ENCODE peak calls at places on chromosomes 6 and 20, in five cellular contexts. One of them, this sample, is unnamed. For H3K4me1, the result is how much of the 10 kb centered on the place peaks cover.

GRCh38 chr20:326645-327031 is 1.3 kb downstream of the SOX12 start:
- DNase-seq in HepG2: no peak
- DNase-seq in prostate gland: peak
- DNase-seq in HCT116: no peak
- DNase-seq in transverse colon: peak
- DNase-seq in this sample: peak

GRCh38 chr6:12028194-12028593 is 16.1 kb downstream of the HIVEP1 start:
- DNase-seq in HepG2: no peak
- DNase-seq in prostate gland: no peak
- DNase-seq in HCT116: no peak
- DNase-seq in transverse colon: no peak
- DNase-seq in this sample: no peak

GRCh38 chr6:167968091-167968490 is 29.4 kb upstream of the KIF25 start:
- DNase-seq in HepG2: peak
- DNase-seq in prostate gland: no peak
- DNase-seq in HCT116: peak
- DNase-seq in transverse colon: peak
- DNase-seq in this sample: no peak

GRCh38 chr20:50980071-50980681 is 21.6 kb downstream of the MOCS3 start:
- DNase-seq in HepG2: peak
- DNase-seq in prostate gland: no peak
- DNase-seq in HCT116: no peak
- DNase-seq in transverse colon: no peak
- DNase-seq in this sample: no peak

GRCh38 chr6:142846459-142846831 is 98.5 kb downstream of the HIVEP2 start:
- DNase-seq in HepG2: no peak
- DNase-seq in prostate gland: no peak
- DNase-seq in HCT116: no peak
- DNase-seq in transverse colon: no peak
- DNase-seq in this sample: no peak

GRCh38 chr6:111805511-111806181 is 67.6 kb downstream of the FYN start:
- DNase-seq in HepG2: no peak
- DNase-seq in prostate gland: no peak
- DNase-seq in HCT116: no peak
- DNase-seq in transverse colon: no peak
- DNase-seq in this sample: no peak

GRCh38 chr6:167856999-167857660 is 30.4 kb downstream of the AFDN start:
- DNase-seq in HepG2: peak
- DNase-seq in prostate gland: no peak
- DNase-seq in HCT116: no peak
- DNase-seq in transverse colon: no peak
- DNase-seq in this sample: no peak

GRCh38 chr6:136037885-136038460 is 186.5 kb downstream of the PDE7B start:
- DNase-seq in HepG2: no peak
- DNase-seq in prostate gland: no peak
- DNase-seq in HCT116: no peak
- DNase-seq in transverse colon: no peak
- DNase-seq in this sample: no peak

GRCh38 chr6:46419576-46420002 is 71.7 kb downstream of the RCAN2 start:
- DNase-seq in HepG2: peak
- DNase-seq in prostate gland: peak
- DNase-seq in HCT116: peak
- DNase-seq in transverse colon: peak
- DNase-seq in this sample: no peak

GRCh38 chr20:48194578-48194977 is 409.3 kb upstream of the SULF2 start:
- DNase-seq in HepG2: no peak
- DNase-seq in prostate gland: no peak
- DNase-seq in HCT116: no peak
- DNase-seq in transverse colon: no peak
- DNase-seq in this sample: no peak

GRCh38 chr6:43817192-43817591 is 47.2 kb downstream of the VEGFA start:
- DNase-seq in HepG2: peak
- DNase-seq in prostate gland: no peak
- DNase-seq in HCT116: peak
- DNase-seq in transverse colon: peak
- DNase-seq in this sample: no peak

GRCh38 chr20:45297786-45298497 is 8.7 kb upstream of the RBPJL start:
- DNase-seq in HepG2: no peak
- DNase-seq in prostate gland: no peak
- DNase-seq in HCT116: no peak
- DNase-seq in transverse colon: no peak
- DNase-seq in this sample: no peak

GRCh38 chr20:34768105-34768504 is 57.3 kb downstream of the NCOA6 start:
- DNase-seq in HepG2: no peak
- DNase-seq in prostate gland: no peak
- DNase-seq in HCT116: no peak
- DNase-seq in transverse colon: no peak
- DNase-seq in this sample: no peak

GRCh38 chr6:170174771-170175643 is 115.9 kb downstream of the DLL1 start:
- DNase-seq in HepG2: no peak
- DNase-seq in prostate gland: peak
- DNase-seq in HCT116: no peak
- DNase-seq in transverse colon: no peak
- DNase-seq in this sample: no peak

GRCh38 chr6:28982476-28983266 is 22.4 kb downstream of the ZNF311 start:
- DNase-seq in HepG2: peak
- DNase-seq in prostate gland: peak
- DNase-seq in HCT116: no peak
- DNase-seq in transverse colon: no peak
- DNase-seq in this sample: no peak

GRCh38 chr20:55173601-55174000 is 698.2 kb downstream of the DOK5 start:
- DNase-seq in HepG2: no peak
- DNase-seq in prostate gland: no peak
- DNase-seq in HCT116: no peak
- DNase-seq in transverse colon: no peak
- DNase-seq in this sample: no peak

GRCh38 chr20:55174635-55175034 is 699.2 kb downstream of the DOK5 start:
- DNase-seq in HepG2: no peak
- DNase-seq in prostate gland: no peak
- DNase-seq in HCT116: no peak
- DNase-seq in transverse colon: no peak
- DNase-seq in this sample: no peak

GRCh38 chr20:55172310-55173002 is 697.1 kb downstream of the DOK5 start:
- DNase-seq in HepG2: no peak
- DNase-seq in prostate gland: no peak
- DNase-seq in HCT116: no peak
- DNase-seq in transverse colon: no peak
- DNase-seq in this sample: no peak

GRCh38 chr20:55174172-55174571 is 698.8 kb downstream of the DOK5 start:
- DNase-seq in HepG2: no peak
- DNase-seq in prostate gland: no peak
- DNase-seq in HCT116: no peak
- DNase-seq in transverse colon: no peak
- DNase-seq in this sample: no peak
- H3K4me1 ChIP-seq in HepG2: under half
- H3K4me1 ChIP-seq in prostate gland: under half
- H3K4me1 ChIP-seq in HCT116: under half
- H3K4me1 ChIP-seq in transverse colon: under half
- H3K4me1 ChIP-seq in this sample: under half

DNA sequence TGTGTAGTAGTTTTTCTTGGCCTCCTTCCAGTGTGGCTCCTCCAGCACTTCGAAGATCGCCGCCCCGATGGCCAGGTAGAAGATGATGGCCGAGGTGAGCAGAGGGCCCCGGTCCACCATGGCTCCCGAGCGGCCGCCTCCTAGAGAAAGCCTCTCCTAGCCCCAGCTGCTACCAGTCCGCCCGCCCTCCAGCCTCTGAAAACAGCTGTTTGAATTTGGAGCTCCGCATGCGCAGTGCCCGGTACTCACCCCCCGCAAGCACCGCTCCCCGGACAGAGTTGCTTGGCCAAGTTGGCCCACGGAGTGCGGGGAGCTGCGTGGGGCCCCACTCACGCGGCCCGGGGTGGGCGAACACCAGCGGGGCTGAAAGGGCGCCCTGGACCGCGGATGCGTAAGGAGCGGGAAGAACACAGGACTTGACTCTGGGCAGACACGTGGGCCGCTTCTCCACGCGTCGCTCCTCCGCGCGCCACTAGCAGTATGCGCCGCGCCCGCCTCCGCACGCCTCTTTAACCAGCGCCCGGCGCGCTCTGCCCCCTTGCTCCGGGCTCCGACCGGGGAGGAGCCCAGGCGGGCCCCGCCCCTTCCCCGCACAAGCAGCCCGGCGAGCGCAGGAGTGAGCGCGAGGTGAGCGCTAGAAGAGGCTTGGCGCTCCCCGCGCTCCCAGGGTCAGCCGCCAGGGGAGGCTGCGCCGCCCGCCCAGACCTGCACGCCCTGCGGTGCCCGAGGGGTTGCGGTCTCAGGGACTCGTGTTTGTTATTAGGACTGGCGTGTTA is at the start of gene KCNK5:
- DNase-seq in HepG2: peak
- DNase-seq in prostate gland: peak
- DNase-seq in HCT116: peak
- DNase-seq in transverse colon: peak
- DNase-seq in this sample: peak
- H3K27ac ChIP-seq in HepG2: no peak
- H3K27ac ChIP-seq in prostate gland: no peak
- H3K27ac ChIP-seq in HCT116: peak
- H3K27ac ChIP-seq in transverse colon: peak
- H3K27ac ChIP-seq in this sample: peak

GRCh38 chr6:26553264-26553738 is 15.1 kb downstream of the HMGN4 start:
- DNase-seq in HepG2: peak
- DNase-seq in prostate gland: peak
- DNase-seq in HCT116: peak
- DNase-seq in transverse colon: peak
- DNase-seq in this sample: no peak

GRCh38 chr6:26555505-26556262 is 17.5 kb downstream of the HMGN4 start:
- DNase-seq in HepG2: no peak
- DNase-seq in prostate gland: no peak
- DNase-seq in HCT116: no peak
- DNase-seq in transverse colon: no peak
- DNase-seq in this sample: no peak

GRCh38 chr6:26554669-26555504 is 16.7 kb downstream of the HMGN4 start:
- DNase-seq in HepG2: peak
- DNase-seq in prostate gland: no peak
- DNase-seq in HCT116: no peak
- DNase-seq in transverse colon: peak
- DNase-seq in this sample: no peak

GRCh38 chr6:26553739-26554668 is 15.8 kb downstream of the HMGN4 start:
- DNase-seq in HepG2: peak
- DNase-seq in prostate gland: peak
- DNase-seq in HCT116: peak
- DNase-seq in transverse colon: peak
- DNase-seq in this sample: no peak

GRCh38 chr6:26556263-26557070 is 18.3 kb downstream of the HMGN4 start:
- DNase-seq in HepG2: peak
- DNase-seq in prostate gland: no peak
- DNase-seq in HCT116: peak
- DNase-seq in transverse colon: no peak
- DNase-seq in this sample: no peak
- TF ChIP-seq POLR2AphosphoS5 in HepG2: no peak
- TF ChIP-seq POLR2AphosphoS5 in prostate gland: no peak
- TF ChIP-seq POLR2AphosphoS5 in HCT116: no peak
- TF ChIP-seq POLR2AphosphoS5 in transverse colon: no peak
- TF ChIP-seq POLR2AphosphoS5 in this sample: no peak

DNA sequence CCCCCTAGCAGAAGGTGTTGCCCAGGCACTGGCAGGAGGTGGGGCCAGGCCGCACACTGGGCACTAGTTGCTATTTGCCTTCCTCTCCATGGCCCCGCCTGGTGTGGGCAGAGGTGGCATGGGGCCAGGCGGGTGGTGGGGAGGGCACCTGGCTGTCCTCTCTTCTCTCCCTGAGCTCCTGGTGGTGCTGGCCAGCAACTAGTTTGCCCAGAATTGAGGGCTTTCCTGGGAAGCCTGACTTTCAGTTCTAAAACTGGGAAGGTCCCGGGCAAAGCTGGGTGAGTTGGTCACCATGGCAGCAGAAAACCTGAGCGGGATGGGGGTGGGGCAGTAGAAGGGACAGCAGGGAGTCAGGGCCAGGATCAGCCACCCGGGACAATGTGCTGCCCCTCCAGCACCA is 48.2 kb downstream of the RBM38 start:
- DNase-seq in HepG2: no peak
- DNase-seq in prostate gland: peak
- DNase-seq in HCT116: no peak
- DNase-seq in transverse colon: peak
- DNase-seq in this sample: peak
- H3K4me1 ChIP-seq in HepG2: under half
- H3K4me1 ChIP-seq in prostate gland: under half
- H3K4me1 ChIP-seq in HCT116: under half
- H3K4me1 ChIP-seq in transverse colon: under half
- H3K4me1 ChIP-seq in this sample: under half

GRCh38 chr6:107786709-107787588 is 37.2 kb downstream of the SCML4 start:
- DNase-seq in HepG2: no peak
- DNase-seq in prostate gland: no peak
- DNase-seq in HCT116: no peak
- DNase-seq in transverse colon: peak
- DNase-seq in this sample: no peak
- H3K27ac ChIP-seq in HepG2: no peak
- H3K27ac ChIP-seq in prostate gland: no peak
- H3K27ac ChIP-seq in HCT116: no peak
- H3K27ac ChIP-seq in transverse colon: no peak
- H3K27ac ChIP-seq in this sample: no peak